ENCODE peak calls at places on chromosome 9, in four cellular contexts. F, U, Q and D are unnamed samples. For H3K36me3, the result is how much of the 10 kb centered on the place peaks cover.

GRCh38 chr9:17824191-17824926 is 245.5 kb downstream of the SH3GL2 start:
- DNase-seq in Q (no peak), U (no peak), F (no peak), D (no peak)

GRCh38 chr9:125746017-125746773 is 978 bp upstream of the PBX3 start:
- DNase-seq in F (peak), U (peak), Q (peak), D (peak)

GRCh38 chr9:135919318-135919717 is 12.0 kb upstream of the CAMSAP1 start:
- DNase-seq in F (no peak), U (no peak), Q (no peak), D (no peak)

GRCh38 chr9:124220551-124221451 is 36.9 kb upstream of the NEK6 start:
- DNase-seq in F (peak), Q (no peak), U (peak), D (no peak)

GRCh38 chr9:21605489-21605931 is 123.4 kb upstream of the IFNE start:
- DNase-seq in F (no peak), Q (no peak), U (no peak), D (peak)

GRCh38 chr9:125829743-125830142 is 82.6 kb downstream of the PBX3 start:
- DNase-seq in U (peak), F (no peak), Q (peak), D (no peak)

GRCh38 chr9:34332370-34332964 is 3.1 kb downstream of the NUDT2 start:
- DNase-seq in U (peak), Q (no peak), F (no peak), D (no peak)

GRCh38 chr9:4035809-4036208 is 264.1 kb downstream of the GLIS3 start:
- DNase-seq in U (no peak), Q (no peak), F (no peak), D (no peak)

DNA sequence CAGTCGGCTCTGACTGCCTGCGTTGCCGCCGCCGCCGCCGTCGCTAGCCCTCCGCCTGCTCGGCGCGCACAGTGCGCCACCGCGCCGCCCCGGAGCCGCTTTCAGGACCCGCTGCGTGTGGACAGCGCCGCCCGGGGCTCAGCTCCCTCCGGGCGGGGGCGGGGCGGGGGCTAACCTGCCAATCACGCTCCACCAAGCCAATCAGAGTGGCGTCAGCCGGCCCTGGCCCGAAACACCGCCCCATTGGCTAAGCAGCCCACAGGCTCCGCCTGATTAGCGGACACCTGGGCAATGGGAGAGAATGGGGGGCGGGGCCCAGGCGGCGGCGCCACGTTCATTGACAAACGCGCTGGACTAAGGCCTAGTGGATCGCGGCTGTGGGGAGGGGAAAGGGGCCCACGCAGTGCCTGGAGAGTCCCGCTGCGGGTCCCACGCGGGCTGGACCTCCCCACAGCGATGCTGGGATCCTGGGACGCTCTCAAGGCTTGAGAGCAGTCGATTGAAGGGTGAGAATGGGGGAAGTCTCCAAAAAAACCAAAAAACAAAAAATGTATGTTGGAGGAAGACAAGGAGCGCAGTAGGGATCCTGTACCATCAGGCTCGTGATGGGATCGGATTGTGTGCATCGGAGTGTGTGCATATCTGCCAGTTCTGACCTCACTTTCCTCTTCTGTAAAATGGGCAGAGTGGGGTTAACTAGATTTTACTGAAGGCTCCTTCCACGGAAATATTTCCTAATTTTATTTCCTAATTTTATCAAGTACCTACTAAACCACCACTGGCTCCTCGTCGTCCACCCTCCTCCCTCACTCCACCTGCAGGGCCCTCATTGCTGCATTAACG is 6.3 kb downstream of the PAX5 start:
- DNase-seq in U (peak), F (peak), Q (peak), D (no peak)
- H3K4me3 ChIP-seq in U (peak), F (no peak), Q (peak), D (peak)

DNA sequence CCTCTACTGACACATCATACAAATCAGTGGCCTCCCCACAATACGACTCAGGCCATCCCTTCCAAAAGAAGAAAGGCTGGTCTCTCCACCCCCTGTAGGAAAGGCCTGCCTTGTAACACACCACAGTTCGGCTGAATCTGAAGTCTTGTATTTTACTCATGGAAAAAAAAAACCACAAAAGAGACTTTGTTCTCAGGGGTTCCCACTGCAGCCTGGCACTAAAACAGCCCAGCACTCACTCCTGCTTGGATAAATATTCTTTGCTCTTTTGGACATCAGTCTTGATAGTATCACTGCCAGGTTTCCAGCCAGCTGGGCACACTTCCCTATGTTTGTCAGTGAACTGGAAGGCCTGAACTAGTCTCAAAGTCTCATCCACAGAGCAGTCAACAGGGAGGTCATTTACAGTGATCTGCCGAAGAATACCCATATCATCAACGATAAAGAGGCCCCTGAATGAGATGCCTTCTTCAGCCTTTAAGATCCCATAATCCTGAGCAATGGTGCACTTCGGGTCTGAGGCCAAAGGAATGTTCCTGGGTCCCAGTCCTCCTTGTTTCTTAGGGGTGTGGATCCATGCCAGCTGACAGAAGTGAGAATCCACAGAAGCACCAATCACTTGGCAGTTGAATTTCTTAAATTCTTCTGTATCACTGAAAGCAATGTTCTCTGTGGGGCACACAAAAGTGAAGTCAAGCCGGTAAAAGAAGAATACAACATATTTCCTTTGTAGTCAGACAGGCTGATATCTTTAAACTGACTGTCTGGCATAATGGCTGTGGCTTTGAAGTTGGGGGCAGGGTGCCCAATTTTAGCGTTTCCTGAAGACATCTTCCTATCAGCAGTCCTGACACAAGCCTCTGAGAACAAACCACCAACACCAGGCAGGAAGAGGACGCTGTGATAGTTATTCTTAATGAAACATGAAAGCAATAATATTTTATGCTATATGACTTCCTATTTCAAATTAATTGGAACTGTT is 198.1 kb downstream of the LURAP1L start:
- DNase-seq in U (peak), Q (no peak), F (peak), D (no peak)
- TF ChIP-seq CTCF in U (no peak), Q (no peak), F (no peak), D (no peak)

GRCh38 chr9:114363424-114363823 is 24.4 kb downstream of the AKNA start:
- DNase-seq in Q (no peak), F (no peak), U (no peak), D (no peak)

GRCh38 chr9:114366334-114367128 is 21.3 kb downstream of the AKNA start:
- DNase-seq in F (no peak), U (peak), Q (peak), D (peak)

GRCh38 chr9:114365194-114365593 is 22.6 kb downstream of the AKNA start:
- DNase-seq in U (no peak), F (no peak), Q (no peak), D (no peak)

GRCh38 chr9:114364123-114364522 is 23.7 kb downstream of the AKNA start:
- DNase-seq in U (no peak), Q (no peak), F (no peak), D (peak)

DNA sequence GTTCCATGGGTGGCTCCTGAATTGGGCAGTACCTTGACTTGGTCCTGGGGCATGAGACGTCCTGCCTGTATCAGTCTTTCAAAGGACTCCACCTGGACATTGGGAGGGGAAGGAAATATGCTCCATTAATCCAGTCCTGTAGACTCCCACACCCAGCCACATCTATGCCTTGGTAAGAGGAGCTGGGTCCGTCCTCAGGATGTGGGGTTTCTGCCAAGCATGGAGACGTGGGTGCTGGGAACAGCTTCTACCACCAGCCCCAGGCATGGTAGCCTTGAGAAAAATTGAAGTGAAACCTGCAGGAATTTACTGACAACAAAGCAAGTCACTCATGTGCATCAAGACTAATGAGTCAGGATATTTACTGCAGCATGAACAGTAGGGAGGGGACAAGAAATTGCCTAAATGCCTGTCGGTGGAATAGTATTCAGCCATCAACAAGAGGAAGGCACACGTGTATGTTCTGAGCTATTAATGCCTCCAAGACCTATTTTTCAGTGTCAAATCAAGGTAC is 23.2 kb downstream of the AKNA start:
- DNase-seq in Q (peak), F (no peak), U (no peak), D (no peak)
- H3K36me3 ChIP-seq in Q (half or more), F (under half), U (half or more), D (under half)

DNA sequence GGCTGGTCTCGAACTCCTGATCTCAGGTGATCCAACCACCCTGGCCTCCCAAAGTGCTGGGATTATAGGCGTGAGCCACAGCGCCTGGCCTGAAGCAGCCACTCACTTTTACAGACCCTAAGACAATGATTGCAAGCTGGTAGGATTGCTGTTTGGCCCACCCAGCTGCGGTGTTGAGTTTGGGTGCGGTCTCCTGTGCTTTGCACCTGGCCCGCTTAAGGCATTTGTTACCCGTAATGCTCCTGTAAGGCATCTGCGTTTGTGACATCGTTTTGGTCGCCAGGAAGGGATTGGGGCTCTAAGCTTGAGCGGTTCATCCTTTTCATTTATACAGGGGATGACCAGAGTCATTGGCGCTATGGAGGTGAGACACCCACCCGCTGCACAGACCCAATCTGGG is 1.5 kb downstream of the CA9 start:
- DNase-seq in U (no peak), Q (no peak), F (no peak), D (no peak)
- H3K4me3 ChIP-seq in U (peak), Q (no peak), F (peak), D (peak)

GRCh38 chr9:84393266-84393905 is 52.8 kb upstream of the SLC28A3 start:
- DNase-seq in Q (no peak), U (no peak), F (no peak), D (no peak)
- TF ChIP-seq CTCF in Q (no peak), U (peak), F (no peak), D (no peak)